ENCODE peak calls at places on chromosomes 12 and 14, in seven cellular contexts. One of them, this sample, is unnamed.

GRCh38 chr12:14723763-14724162 is 27.4 kb upstream of the GUCY2C start:
- DNase-seq in CD8-positive, alpha-beta T cell: peak
- DNase-seq in psoas muscle: no peak
- DNase-seq in heart left ventricle: peak
- DNase-seq in uterus: peak
- DNase-seq in right atrium auricular region: peak
- DNase-seq in PC-3: peak
- DNase-seq in this sample: peak

GRCh38 chr14:31439554-31439953 is 17.8 kb downstream of the DTD2 start:
- DNase-seq in uterus: no peak
- DNase-seq in psoas muscle: no peak
- DNase-seq in right atrium auricular region: no peak
- DNase-seq in PC-3: no peak
- DNase-seq in heart left ventricle: no peak
- DNase-seq in CD8-positive, alpha-beta T cell: no peak
- DNase-seq in this sample: no peak

GRCh38 chr12:43847427-43847826 is 11.5 kb downstream of the TMEM117 start:
- DNase-seq in PC-3: peak
- DNase-seq in uterus: no peak
- DNase-seq in right atrium auricular region: no peak
- DNase-seq in heart left ventricle: no peak
- DNase-seq in psoas muscle: no peak
- DNase-seq in CD8-positive, alpha-beta T cell: no peak
- DNase-seq in this sample: peak

GRCh38 chr12:15584366-15585041 is 204.7 kb downstream of the EPS8 start:
- DNase-seq in CD8-positive, alpha-beta T cell: peak
- DNase-seq in uterus: peak
- DNase-seq in right atrium auricular region: no peak
- DNase-seq in psoas muscle: no peak
- DNase-seq in heart left ventricle: no peak
- DNase-seq in PC-3: peak
- DNase-seq in this sample: no peak

GRCh38 chr12:47419500-47419899 is 286.3 kb downstream of the RPAP3 start:
- DNase-seq in heart left ventricle: no peak
- DNase-seq in PC-3: no peak
- DNase-seq in CD8-positive, alpha-beta T cell: no peak
- DNase-seq in uterus: no peak
- DNase-seq in psoas muscle: no peak
- DNase-seq in right atrium auricular region: no peak
- DNase-seq in this sample: no peak

GRCh38 chr12:50661300-50662120 is 102.4 kb upstream of the ATF1 start:
- DNase-seq in psoas muscle: no peak
- DNase-seq in uterus: no peak
- DNase-seq in CD8-positive, alpha-beta T cell: no peak
- DNase-seq in right atrium auricular region: no peak
- DNase-seq in PC-3: no peak
- DNase-seq in heart left ventricle: no peak
- DNase-seq in this sample: no peak

GRCh38 chr14:35855886-35856481 is 29.8 kb downstream of the BRMS1L start:
- DNase-seq in PC-3: no peak
- DNase-seq in CD8-positive, alpha-beta T cell: no peak
- DNase-seq in uterus: no peak
- DNase-seq in psoas muscle: no peak
- DNase-seq in right atrium auricular region: no peak
- DNase-seq in heart left ventricle: no peak
- DNase-seq in this sample: no peak

GRCh38 chr14:101823511-101824120 is 62.1 kb downstream of the PPP2R5C start:
- DNase-seq in PC-3: no peak
- DNase-seq in CD8-positive, alpha-beta T cell: peak
- DNase-seq in uterus: peak
- DNase-seq in psoas muscle: no peak
- DNase-seq in heart left ventricle: no peak
- DNase-seq in right atrium auricular region: no peak
- DNase-seq in this sample: no peak

GRCh38 chr12:57769594-57769993 is 2.3 kb downstream of the METTL1 start:
- DNase-seq in psoas muscle: no peak
- DNase-seq in uterus: no peak
- DNase-seq in right atrium auricular region: no peak
- DNase-seq in CD8-positive, alpha-beta T cell: no peak
- DNase-seq in PC-3: no peak
- DNase-seq in heart left ventricle: no peak
- DNase-seq in this sample: no peak

GRCh38 chr12:32211066-32211768 is 104.6 kb downstream of the BICD1 start:
- DNase-seq in right atrium auricular region: no peak
- DNase-seq in CD8-positive, alpha-beta T cell: no peak
- DNase-seq in heart left ventricle: no peak
- DNase-seq in psoas muscle: no peak
- DNase-seq in uterus: no peak
- DNase-seq in PC-3: no peak
- DNase-seq in this sample: no peak

GRCh38 chr14:33916663-33917565 is 34.0 kb downstream of the EGLN3 start:
- DNase-seq in heart left ventricle: no peak
- DNase-seq in uterus: peak
- DNase-seq in psoas muscle: no peak
- DNase-seq in CD8-positive, alpha-beta T cell: no peak
- DNase-seq in PC-3: peak
- DNase-seq in right atrium auricular region: no peak
- DNase-seq in this sample: peak

GRCh38 chr12:104590002-104590401 is 133.3 kb downstream of the CHST11 start:
- DNase-seq in PC-3: no peak
- DNase-seq in CD8-positive, alpha-beta T cell: no peak
- DNase-seq in right atrium auricular region: no peak
- DNase-seq in heart left ventricle: no peak
- DNase-seq in psoas muscle: no peak
- DNase-seq in uterus: no peak
- DNase-seq in this sample: no peak

GRCh38 chr12:49824886-49825285 is 3.3 kb downstream of the NCKAP5L start:
- DNase-seq in psoas muscle: no peak
- DNase-seq in right atrium auricular region: peak
- DNase-seq in CD8-positive, alpha-beta T cell: no peak
- DNase-seq in uterus: no peak
- DNase-seq in heart left ventricle: no peak
- DNase-seq in PC-3: no peak
- DNase-seq in this sample: peak

GRCh38 chr14:48568688-48569087 is 893.3 kb upstream of the MDGA2 start:
- DNase-seq in psoas muscle: no peak
- DNase-seq in heart left ventricle: no peak
- DNase-seq in uterus: no peak
- DNase-seq in CD8-positive, alpha-beta T cell: no peak
- DNase-seq in PC-3: peak
- DNase-seq in right atrium auricular region: no peak
- DNase-seq in this sample: peak

GRCh38 chr12:50242751-50243191 is 40.5 kb downstream of the LIMA1 start:
- DNase-seq in CD8-positive, alpha-beta T cell: no peak
- DNase-seq in heart left ventricle: no peak
- DNase-seq in PC-3: peak
- DNase-seq in psoas muscle: no peak
- DNase-seq in uterus: no peak
- DNase-seq in right atrium auricular region: no peak
- DNase-seq in this sample: no peak

DNA sequence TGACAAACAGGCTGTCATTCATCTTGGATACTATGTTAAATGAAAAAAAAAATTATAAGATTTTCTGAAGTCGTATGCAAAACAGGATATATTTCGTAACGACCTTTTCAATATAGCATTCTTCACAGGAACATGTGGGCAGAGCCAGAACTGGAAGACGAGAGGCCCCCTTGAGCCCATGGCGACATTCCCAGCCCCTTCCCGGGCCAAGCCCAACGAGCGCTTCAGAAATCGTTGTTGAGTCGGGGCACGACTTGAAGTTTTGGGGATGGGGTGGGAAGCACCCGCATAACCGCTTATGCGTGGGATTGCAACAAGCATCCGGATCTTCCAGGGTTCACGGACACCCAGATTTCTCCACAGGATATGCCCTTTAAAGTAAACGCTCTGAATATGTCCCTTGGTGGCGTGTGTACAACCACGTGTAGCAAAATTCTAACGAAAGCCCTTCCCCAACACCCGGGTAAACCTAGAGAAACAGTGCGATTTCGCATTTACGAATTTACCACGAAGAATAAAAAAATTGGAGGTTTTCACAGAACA is 735 bp downstream of the C14orf39 start:
- DNase-seq in CD8-positive, alpha-beta T cell: no peak
- DNase-seq in right atrium auricular region: no peak
- DNase-seq in PC-3: no peak
- DNase-seq in psoas muscle: no peak
- DNase-seq in uterus: no peak
- DNase-seq in heart left ventricle: no peak
- DNase-seq in this sample: no peak
- H3K27ac ChIP-seq in CD8-positive, alpha-beta T cell: no peak
- H3K27ac ChIP-seq in right atrium auricular region: no peak
- H3K27ac ChIP-seq in PC-3: no peak
- H3K27ac ChIP-seq in psoas muscle: no peak
- H3K27ac ChIP-seq in uterus: no peak
- H3K27ac ChIP-seq in heart left ventricle: no peak
- H3K27ac ChIP-seq in this sample: no peak

GRCh38 chr14:89617142-89617460 is 200.1 kb upstream of the FOXN3 start:
- DNase-seq in right atrium auricular region: no peak
- DNase-seq in heart left ventricle: no peak
- DNase-seq in PC-3: no peak
- DNase-seq in uterus: no peak
- DNase-seq in psoas muscle: no peak
- DNase-seq in CD8-positive, alpha-beta T cell: no peak
- DNase-seq in this sample: no peak
- H3K4me3 ChIP-seq in right atrium auricular region: peak
- H3K4me3 ChIP-seq in heart left ventricle: peak
- H3K4me3 ChIP-seq in PC-3: peak
- H3K4me3 ChIP-seq in uterus: no peak
- H3K4me3 ChIP-seq in psoas muscle: peak
- H3K4me3 ChIP-seq in CD8-positive, alpha-beta T cell: peak
- H3K4me3 ChIP-seq in this sample: no peak

GRCh38 chr12:120498870-120499515 is 3.1 kb downstream of the DYNLL1 start:
- DNase-seq in right atrium auricular region: no peak
- DNase-seq in heart left ventricle: no peak
- DNase-seq in PC-3: no peak
- DNase-seq in psoas muscle: no peak
- DNase-seq in CD8-positive, alpha-beta T cell: no peak
- DNase-seq in uterus: no peak
- DNase-seq in this sample: no peak

GRCh38 chr12:120495189-120495722 is 657 bp upstream of the DYNLL1 start:
- DNase-seq in PC-3: no peak
- DNase-seq in uterus: peak
- DNase-seq in right atrium auricular region: no peak
- DNase-seq in psoas muscle: no peak
- DNase-seq in CD8-positive, alpha-beta T cell: no peak
- DNase-seq in heart left ventricle: no peak
- DNase-seq in this sample: no peak

GRCh38 chr12:120497524-120498150 is 1.7 kb downstream of the DYNLL1 start:
- DNase-seq in uterus: no peak
- DNase-seq in right atrium auricular region: no peak
- DNase-seq in psoas muscle: no peak
- DNase-seq in CD8-positive, alpha-beta T cell: no peak
- DNase-seq in heart left ventricle: no peak
- DNase-seq in PC-3: no peak
- DNase-seq in this sample: peak

GRCh38 chr12:120496353-120497340 is 734 bp downstream of the DYNLL1 start:
- DNase-seq in heart left ventricle: peak
- DNase-seq in CD8-positive, alpha-beta T cell: peak
- DNase-seq in right atrium auricular region: peak
- DNase-seq in uterus: peak
- DNase-seq in PC-3: peak
- DNase-seq in psoas muscle: peak
- DNase-seq in this sample: peak

GRCh38 chr12:120495723-120496352 is at the start of gene DYNLL1:
- DNase-seq in CD8-positive, alpha-beta T cell: peak
- DNase-seq in uterus: peak
- DNase-seq in PC-3: peak
- DNase-seq in right atrium auricular region: peak
- DNase-seq in heart left ventricle: peak
- DNase-seq in psoas muscle: peak
- DNase-seq in this sample: peak
- TF ChIP-seq CTCF in CD8-positive, alpha-beta T cell: no peak
- TF ChIP-seq CTCF in uterus: peak
- TF ChIP-seq CTCF in PC-3: no peak
- TF ChIP-seq CTCF in right atrium auricular region: no peak
- TF ChIP-seq CTCF in heart left ventricle: no peak
- TF ChIP-seq CTCF in psoas muscle: peak
- TF ChIP-seq CTCF in this sample: no peak

DNA sequence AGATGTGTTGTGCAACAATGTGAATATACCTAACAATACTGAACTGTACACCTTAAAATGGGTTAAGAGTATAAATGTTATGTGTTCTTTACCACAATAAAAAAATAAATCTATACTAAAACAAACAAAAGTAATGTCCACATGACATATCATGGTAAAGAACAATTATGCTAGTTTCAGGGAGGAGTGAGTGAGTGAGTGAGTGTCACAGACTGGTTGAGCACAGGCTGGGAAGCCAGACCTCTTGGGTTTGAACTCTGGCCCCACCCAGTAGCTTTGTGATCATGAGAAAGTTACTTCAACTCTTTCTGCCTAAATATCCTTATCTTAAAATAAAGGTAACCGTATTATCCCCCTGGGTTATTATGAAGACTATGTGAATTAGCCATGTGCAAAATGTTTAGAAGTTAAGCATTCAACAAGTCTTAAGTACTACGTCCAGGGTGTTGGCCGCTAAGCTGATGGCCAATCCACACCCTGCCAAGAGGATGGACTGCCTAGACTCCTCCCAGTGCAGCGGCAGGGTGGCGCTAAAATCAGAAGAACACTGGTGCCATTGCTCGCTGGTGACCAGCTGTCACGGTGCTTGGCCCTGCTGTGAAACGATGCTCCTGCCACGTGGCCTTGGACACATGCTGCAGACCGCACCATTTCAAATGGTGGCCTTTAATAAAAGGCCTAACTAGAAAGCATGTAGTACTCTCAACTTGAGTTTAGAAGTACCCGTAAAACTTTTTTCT is 7.3 kb downstream of the SLC2A13 start:
- DNase-seq in PC-3: no peak
- DNase-seq in right atrium auricular region: no peak
- DNase-seq in uterus: no peak
- DNase-seq in psoas muscle: no peak
- DNase-seq in CD8-positive, alpha-beta T cell: no peak
- DNase-seq in heart left ventricle: no peak
- DNase-seq in this sample: no peak
- H3K27ac ChIP-seq in PC-3: no peak
- H3K27ac ChIP-seq in right atrium auricular region: no peak
- H3K27ac ChIP-seq in uterus: no peak
- H3K27ac ChIP-seq in psoas muscle: no peak
- H3K27ac ChIP-seq in CD8-positive, alpha-beta T cell: no peak
- H3K27ac ChIP-seq in heart left ventricle: no peak
- H3K27ac ChIP-seq in this sample: no peak